ENCODE peak calls at places on chromosomes 1 and 21, in ten cellular contexts. H is SW480; D is left cardiac atrium; I is NCI-H510A treated with DMSO at 0.1 percent for 48 hours; T is transverse colon; Y is stimulated activated CD8-positive, alpha-beta memory T cell treated with anti-CD3 and anti-CD28 coated beads, Interleukin-15, amount 100 ng/mL, for 1 hour; M is aorta; S is activated CD8-positive, alpha-beta memory T cell treated with anti-CD3 and anti-CD28 coated beads for 48 hours; U is substantia nigra; P is brain microvascular endothelial cell. X is an unnamed sample.

GRCh38 chr1:77459881-77460280 is 178.1 kb downstream of the AK5 start:
- DNase-seq in T (no peak), Y (no peak), U (no peak), H (no peak), P (no peak), S (no peak), M (no peak), D (no peak), I (no peak), X (no peak)

GRCh38 chr1:226975259-226975908 is 35.3 kb downstream of the COQ8A start:
- DNase-seq in U (peak), M (no peak), Y (no peak), I (no peak), H (no peak), S (no peak), T (no peak), D (no peak), P (no peak), X (no peak)

GRCh38 chr21:45570826-45571601 is 28.8 kb upstream of the SLC19A1 start:
- DNase-seq in T (no peak), I (no peak), S (no peak), Y (no peak), D (no peak), M (no peak), P (peak), U (no peak), H (no peak), X (no peak)

GRCh38 chr1:20301463-20302092 is 10.9 kb downstream of the VWA5B1 start:
- DNase-seq in S (no peak), Y (no peak), H (no peak), T (no peak), D (no peak), P (no peak), M (no peak), I (no peak), U (no peak), X (no peak)

GRCh38 chr1:147504801-147505303 is 36.4 kb upstream of the BCL9 start:
- DNase-seq in D (peak), U (no peak), M (no peak), Y (no peak), P (peak), I (peak), H (peak), S (no peak), T (no peak), X (no peak)

GRCh38 chr21:43815107-43815742 is 25.8 kb downstream of the RRP1 start:
- DNase-seq in Y (no peak), M (no peak), U (no peak), S (no peak), T (no peak), P (no peak), D (no peak), H (peak), I (no peak), X (no peak)

GRCh38 chr1:93919780-93920179 is 10.6 kb upstream of the GCLM start:
- DNase-seq in D (no peak), S (no peak), T (no peak), U (no peak), M (no peak), Y (no peak), P (no peak), I (no peak), H (no peak), X (no peak)

GRCh38 chr1:14412235-14412634 is 186.2 kb upstream of the KAZN start:
- DNase-seq in T (no peak), P (no peak), H (no peak), D (no peak), S (no peak), M (no peak), Y (no peak), U (no peak), I (no peak), X (no peak)

GRCh38 chr1:13617108-13617507 is 33.5 kb downstream of the PDPN start:
- DNase-seq in I (no peak), P (no peak), D (no peak), H (no peak), U (no peak), S (no peak), M (no peak), T (no peak), Y (no peak), X (no peak)

GRCh38 chr1:105138445-105138821 is 1388.7 kb downstream of the AMY1C start:
- DNase-seq in M (no peak), Y (no peak), I (peak), T (no peak), S (no peak), D (no peak), U (no peak), P (no peak), H (no peak), X (no peak)

GRCh38 chr1:160367934-160368923 is 1.4 kb downstream of the NHLH1 start:
- DNase-seq in Y (no peak), I (no peak), H (no peak), D (no peak), M (no peak), S (no peak), P (no peak), U (no peak), T (no peak), X (no peak)

GRCh38 chr1:94319319-94320180 is 82.2 kb upstream of the ARHGAP29 start:
- DNase-seq in M (no peak), T (no peak), P (no peak), I (no peak), H (no peak), D (no peak), Y (no peak), U (no peak), S (no peak), X (no peak)

GRCh38 chr21:24023936-24024335 is 1583.3 kb downstream of the MRPL39 start:
- DNase-seq in D (no peak), M (no peak), H (no peak), T (no peak), U (no peak), I (no peak), P (no peak), Y (no peak), S (no peak), X (no peak)

GRCh38 chr21:36902793-36903192 is 63.7 kb downstream of the HLCS start:
- DNase-seq in T (no peak), M (no peak), S (no peak), I (no peak), H (no peak), Y (no peak), P (peak), U (no peak), D (no peak), X (no peak)

GRCh38 chr1:27119270-27119618 is 35.7 kb downstream of the SLC9A1 start:
- DNase-seq in S (no peak), U (no peak), I (no peak), M (no peak), T (no peak), P (no peak), D (no peak), H (no peak), Y (no peak), X (no peak)

GRCh38 chr21:44012474-44013379 is 618 bp downstream of the TRAPPC10 start:
- DNase-seq in I (peak), H (peak), U (peak), D (peak), S (peak), M (peak), Y (peak), P (peak), T (peak), X (no peak)

X was measured in GOT3.